ENCODE peak calls at places on chromosomes 12 and 14, in six cellular contexts. M, E, G, A, N and Y are unnamed samples.

GRCh38 chr12:31647106-31647505 is 12.4 kb upstream of the ETFBKMT start:
- DNase-seq in M (no peak), E (no peak), G (no peak), A (peak; percentile 84), N (no peak), Y (no peak)

GRCh38 chr12:15320881-15321280 is 1.4 kb upstream of the PTPRO start:
- DNase-seq in M (no peak), E (no peak), G (no peak), A (no peak), N (no peak), Y (no peak)

GRCh38 chr14:64554551-64554950 is 4.8 kb downstream of the PPP1R36 start:
- DNase-seq in M (no peak), E (no peak), G (no peak), A (no peak), N (no peak), Y (no peak)

GRCh38 chr14:58631720-58632119 is 6.0 kb upstream of the DACT1 start:
- DNase-seq in M (no peak), E (no peak), G (no peak), A (no peak), N (no peak), Y (no peak)

GRCh38 chr12:55742719-55743130 is at the start of gene GDF11:
- DNase-seq in M (no peak), E (peak; percentile 76), G (peak; percentile 49), A (peak; percentile 80), N (peak; percentile 91), Y (no peak)

GRCh38 chr12:45336762-45337596 is 121.1 kb downstream of the ANO6 start:
- DNase-seq in M (no peak), E (peak; percentile 94), G (no peak), A (peak; percentile 57), N (no peak), Y (no peak)

GRCh38 chr12:46004715-46005114 is 14.3 kb upstream of the SCAF11 start:
- DNase-seq in M (no peak), E (no peak), G (no peak), A (no peak), N (no peak), Y (no peak)

GRCh38 chr14:75523771-75524171 is 1.5 kb downstream of the BATF start:
- DNase-seq in M (no peak), E (no peak), G (no peak), A (peak; percentile 53), N (no peak), Y (no peak)

GRCh38 chr12:121678721-121679300 is 9.4 kb upstream of the MORN3 start:
- DNase-seq in M (no peak), E (no peak), G (no peak), A (no peak), N (peak; percentile 38), Y (no peak)

GRCh38 chr12:108605000-108605689 is 7.3 kb upstream of the TMEM119 start:
- DNase-seq in M (no peak), E (no peak), G (no peak), A (no peak), N (no peak), Y (no peak)

GRCh38 chr12:52069410-52070242 is at the start of gene ATG101:
- DNase-seq in M (peak; percentile 73), E (peak; percentile 96), G (peak; percentile 87), A (peak; percentile 95), N (peak; percentile 97), Y (peak; percentile 90)

GRCh38 chr14:71119075-71119474 is 211.8 kb downstream of the PCNX1 start:
- DNase-seq in M (no peak), E (peak; percentile 58), G (peak; percentile 69), A (peak; percentile 65), N (no peak), Y (no peak)

GRCh38 chr12:23681237-23681636 is 268.2 kb downstream of the SOX5 start:
- DNase-seq in M (no peak), E (no peak), G (no peak), A (no peak), N (no peak), Y (no peak)

GRCh38 chr12:93722179-93722578 is 45.0 kb downstream of the CRADD start:
- DNase-seq in M (no peak), E (no peak), G (no peak), A (no peak), N (no peak), Y (no peak)

GRCh38 chr14:67729072-67729561 is 27.4 kb downstream of the RDH12 start:
- DNase-seq in M (no peak), E (no peak), G (no peak), A (no peak), N (peak; percentile 87), Y (no peak)

GRCh38 chr14:47186491-47186890 is 488.9 kb downstream of the MDGA2 start:
- DNase-seq in M (no peak), E (peak; percentile 77), G (no peak), A (no peak), N (no peak), Y (no peak)

GRCh38 chr14:105420976-105421674 is 1.5 kb downstream of the MTA1 start:
- DNase-seq in M (no peak), E (no peak), G (no peak), A (no peak), N (no peak), Y (no peak)

GRCh38 chr14:25041484-25041883 is 8.5 kb downstream of the STXBP6 start:
- DNase-seq in M (no peak), E (peak; percentile 18), G (no peak), A (no peak), N (no peak), Y (no peak)

GRCh38 chr12:41983896-41984295 is 160.8 kb downstream of the GXYLT1 start:
- DNase-seq in M (no peak), E (no peak), G (no peak), A (no peak), N (no peak), Y (no peak)

GRCh38 chr12:117279606-117280005 is 81.8 kb downstream of the NOS1 start:
- DNase-seq in M (no peak), E (no peak), G (no peak), A (no peak), N (peak; percentile 94), Y (no peak)

GRCh38 chr12:111842556-111843396 is 748 bp downstream of the MAPKAPK5 start:
- DNase-seq in M (no peak), E (peak; percentile 13), G (no peak), A (peak; percentile 15), N (peak; percentile 32), Y (no peak)

GRCh38 chr12:93879476-93880376 is 202.6 kb downstream of the CRADD start:
- DNase-seq in M (no peak), E (peak; percentile 97), G (no peak), A (no peak), N (no peak), Y (no peak)

GRCh38 chr12:62601765-62602444 is 135.3 kb downstream of the MON2 start:
- DNase-seq in M (no peak), E (no peak), G (no peak), A (no peak), N (no peak), Y (no peak)

GRCh38 chr12:48858043-48858442 is 6.1 kb upstream of the DDX23 start:
- DNase-seq in M (no peak), E (no peak), G (no peak), A (no peak), N (no peak), Y (no peak)

GRCh38 chr12:51386361-51386760 is 4.8 kb downstream of the GALNT6 start:
- DNase-seq in M (no peak), E (no peak), G (peak; percentile 89), A (peak; percentile 90), N (no peak), Y (no peak)

GRCh38 chr12:105369014-105369413 is 38.5 kb downstream of the C12orf75 start:
- DNase-seq in M (no peak), E (peak; percentile 79), G (no peak), A (peak; percentile 30), N (no peak), Y (no peak)
- H3K36me3 ChIP-seq in M (peaks cover 2% of the 10 kb centered on the region), E (peaks cover 9% of the 10 kb centered on the region), G (no peaks in the 10 kb centered on the region), A (peaks cover 13% of the 10 kb centered on the region), N (no peaks in the 10 kb centered on the region), Y (no peaks in the 10 kb centered on the region)

GRCh38 chr12:57216014-57216891 is at the start of gene NXPH4:
- DNase-seq in M (no peak), E (no peak), G (no peak), A (peak; percentile 40), N (peak; percentile 86), Y (no peak)

GRCh38 chr12:57214398-57214781 is 2.2 kb upstream of the NXPH4 start:
- DNase-seq in M (no peak), E (peak; percentile 37), G (no peak), A (peak; percentile 72), N (peak; percentile 93), Y (no peak)

GRCh38 chr12:57215065-57215464 is 1.5 kb upstream of the NXPH4 start:
- DNase-seq in M (no peak), E (no peak), G (no peak), A (no peak), N (no peak), Y (no peak)

GRCh38 chr12:57216931-57217871 is 607 bp downstream of the NXPH4 start:
- DNase-seq in M (no peak), E (no peak), G (no peak), A (peak; percentile 41), N (peak; percentile 53), Y (no peak)

GRCh38 chr12:57215668-57216013 is 953 bp upstream of the NXPH4 start:
- DNase-seq in M (no peak), E (peak; percentile 30), G (no peak), A (peak; percentile 34), N (no peak), Y (no peak)
- TF ChIP-seq EZH2 in M (no peak), E (peak; percentile 72), G (no peak), A (no peak), N (peak; percentile 78), Y (no peak)

GRCh38 chr14:73208390-73208789 is 28.9 kb upstream of the PAPLN start:
- DNase-seq in M (no peak), E (no peak), G (no peak), A (no peak), N (no peak), Y (no peak)

GRCh38 chr14:73208846-73209245 is 28.5 kb upstream of the PAPLN start:
- DNase-seq in M (no peak), E (no peak), G (no peak), A (no peak), N (no peak), Y (no peak)

GRCh38 chr14:73207615-73208014 is 29.7 kb upstream of the PAPLN start:
- DNase-seq in M (no peak), E (no peak), G (no peak), A (no peak), N (no peak), Y (no peak)

GRCh38 chr14:73209943-73210342 is 27.4 kb upstream of the PAPLN start:
- DNase-seq in M (no peak), E (peak; percentile 76), G (no peak), A (peak; percentile 96), N (no peak), Y (no peak)

DNA sequence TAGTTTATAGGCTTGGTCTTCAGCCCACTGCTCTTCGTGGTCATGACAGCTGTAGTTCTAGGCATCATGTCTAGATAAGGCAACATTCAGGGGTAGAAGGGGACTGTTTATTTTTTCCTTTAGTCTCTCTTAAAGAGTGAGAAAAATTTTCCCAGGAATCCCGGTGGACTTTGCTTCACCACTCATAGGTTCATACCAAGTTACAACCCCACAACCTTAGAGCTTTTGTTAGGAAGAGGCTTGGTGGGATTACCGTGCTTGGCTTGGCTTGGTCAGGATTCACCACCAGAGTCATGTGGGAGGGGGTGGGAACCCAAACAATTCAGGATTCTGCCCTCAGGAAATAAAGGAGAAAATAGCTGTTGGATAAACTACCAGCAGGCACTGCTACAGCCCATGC is 26.1 kb upstream of the PAPLN start:
- DNase-seq in M (no peak), E (no peak), G (no peak), A (no peak), N (no peak), Y (no peak)
- H3K36me3 ChIP-seq in M (peaks cover 11% of the 10 kb centered on the region), E (peaks cover 6% of the 10 kb centered on the region), G (peaks cover 15% of the 10 kb centered on the region), A (peaks cover 51% of the 10 kb centered on the region), N (peaks cover 21% of the 10 kb centered on the region), Y (peaks cover 50% of the 10 kb centered on the region)

GRCh38 chr14:76761849-76762616 is 765 bp downstream of the VASH1 start:
- DNase-seq in M (no peak), E (no peak), G (no peak), A (no peak), N (no peak), Y (no peak)
- TF ChIP-seq EZH2 in M (no peak), E (no peak), G (peak; percentile 49), A (no peak), N (peak; percentile 62), Y (no peak)